ENCODE peak calls at places on chromosomes 2 and 18, in four cellular contexts. V is nucleus accumbens, E is GM13977, Z is AG20443. T is an unnamed sample.
A peak's percentile ranks its signal among the peaks of the same experiment; 100 is the strongest.

GRCh38 chr18:62778976-62779869 is 63.9 kb downstream of the PHLPP1 start:
- DNase-seq in V (no peak), E (no peak), Z (no peak), T (no peak)

GRCh38 chr2:2735041-2735440 is 404.0 kb upstream of the MYT1L start:
- DNase-seq in Z (no peak), V (no peak), E (no peak), T (no peak)

GRCh38 chr18:44683566-44683965 is 2.9 kb downstream of the SETBP1 start:
- DNase-seq in V (no peak), Z (no peak), E (no peak), T (no peak)

GRCh38 chr2:233462826-233463470 is 103.6 kb downstream of the USP40 start:
- DNase-seq in Z (no peak), E (no peak), V (no peak), T (no peak)

GRCh38 chr2:174341995-174342571 is 7.3 kb downstream of the SP9 start:
- DNase-seq in V (no peak), Z (no peak), E (peak; percentile 24), T (no peak)

GRCh38 chr18:75984853-75985252 is 510.2 kb downstream of the ZNF516 start:
- DNase-seq in V (no peak), Z (no peak), E (no peak), T (no peak)

GRCh38 chr2:134202361-134202760 is 51.5 kb upstream of the MGAT5 start:
- DNase-seq in V (no peak), E (no peak), Z (peak; percentile 18), T (no peak)

GRCh38 chr2:66836851-66837250 is 401.9 kb downstream of the MEIS1 start:
- DNase-seq in V (no peak), E (no peak), Z (no peak), T (no peak)

GRCh38 chr2:129752686-129753085 is 226.8 kb upstream of the RAB6C start:
- DNase-seq in Z (no peak), V (no peak), E (no peak), T (no peak)

GRCh38 chr18:76376668-76377358 is 118.2 kb downstream of the ZNF516 start:
- DNase-seq in V (no peak), Z (no peak), E (no peak), T (no peak)

GRCh38 chr18:48750485-48751175 is 200.1 kb downstream of the SMAD7 start:
- DNase-seq in V (no peak), Z (peak; percentile 82), E (no peak), T (no peak)

GRCh38 chr18:11268691-11269686 is 119.6 kb upstream of the PIEZO2 start:
- DNase-seq in Z (peak; percentile 69), V (no peak), E (no peak), T (no peak)

GRCh38 chr2:106095478-106096392 is 98.4 kb downstream of the UXS1 start:
- DNase-seq in V (no peak), E (no peak), Z (no peak), T (no peak)

GRCh38 chr2:88090446-88091283 is 23.0 kb downstream of the SMYD1 start:
- DNase-seq in E (no peak), V (peak; percentile 14), Z (no peak), T (no peak)

GRCh38 chr2:168490015-168490874 is 34.2 kb downstream of the CERS6 start:
- DNase-seq in E (peak; percentile 58), Z (peak; percentile 17), V (no peak), T (no peak)